ENCODE peak calls at places on chromosomes 1 and 21, in eight cellular contexts. M, N, D, U, L, B, R and Y are unnamed samples.

GRCh38 chr1:114122891-114123621 is 30.6 kb downstream of the SYT6 start:
- DNase-seq in M (no peak), N (no peak), D (peak), U (peak), L (peak), B (peak), R (peak), Y (no peak)

GRCh38 chr1:187476671-187477070 is 647.9 kb downstream of the PLA2G4A start:
- DNase-seq in M (peak), N (no peak), D (no peak), U (no peak), L (peak), B (no peak), R (peak), Y (no peak)

GRCh38 chr1:25467193-25467592 is 36.5 kb downstream of the MACO1 start:
- DNase-seq in M (no peak), N (no peak), D (no peak), U (no peak), L (no peak), B (no peak), R (no peak), Y (no peak)

GRCh38 chr1:209755926-209756607 is at the start of gene TRAF3IP3:
- DNase-seq in M (no peak), N (peak), D (peak), U (no peak), L (no peak), B (no peak), R (no peak), Y (no peak)

GRCh38 chr1:35929730-35930592 is 944 bp upstream of the AGO3 start:
- DNase-seq in M (no peak), N (peak), D (peak), U (no peak), L (peak), B (peak), R (peak), Y (no peak)

GRCh38 chr21:44918107-44918470 is 2.6 kb downstream of the ITGB2 start:
- DNase-seq in M (no peak), N (no peak), D (no peak), U (no peak), L (no peak), B (no peak), R (no peak), Y (no peak)

GRCh38 chr1:33120436-33121231 is 39.7 kb downstream of the AZIN2 start:
- DNase-seq in M (no peak), N (no peak), D (no peak), U (no peak), L (no peak), B (no peak), R (no peak), Y (no peak)

GRCh38 chr1:27522148-27522859 is 32.3 kb upstream of the WASF2 start:
- DNase-seq in M (no peak), N (no peak), D (no peak), U (no peak), L (no peak), B (no peak), R (no peak), Y (no peak)

GRCh38 chr1:169699769-169700168 is 11.7 kb downstream of the SELL start:
- DNase-seq in M (no peak), N (no peak), D (no peak), U (no peak), L (no peak), B (no peak), R (no peak), Y (no peak)

DNA sequence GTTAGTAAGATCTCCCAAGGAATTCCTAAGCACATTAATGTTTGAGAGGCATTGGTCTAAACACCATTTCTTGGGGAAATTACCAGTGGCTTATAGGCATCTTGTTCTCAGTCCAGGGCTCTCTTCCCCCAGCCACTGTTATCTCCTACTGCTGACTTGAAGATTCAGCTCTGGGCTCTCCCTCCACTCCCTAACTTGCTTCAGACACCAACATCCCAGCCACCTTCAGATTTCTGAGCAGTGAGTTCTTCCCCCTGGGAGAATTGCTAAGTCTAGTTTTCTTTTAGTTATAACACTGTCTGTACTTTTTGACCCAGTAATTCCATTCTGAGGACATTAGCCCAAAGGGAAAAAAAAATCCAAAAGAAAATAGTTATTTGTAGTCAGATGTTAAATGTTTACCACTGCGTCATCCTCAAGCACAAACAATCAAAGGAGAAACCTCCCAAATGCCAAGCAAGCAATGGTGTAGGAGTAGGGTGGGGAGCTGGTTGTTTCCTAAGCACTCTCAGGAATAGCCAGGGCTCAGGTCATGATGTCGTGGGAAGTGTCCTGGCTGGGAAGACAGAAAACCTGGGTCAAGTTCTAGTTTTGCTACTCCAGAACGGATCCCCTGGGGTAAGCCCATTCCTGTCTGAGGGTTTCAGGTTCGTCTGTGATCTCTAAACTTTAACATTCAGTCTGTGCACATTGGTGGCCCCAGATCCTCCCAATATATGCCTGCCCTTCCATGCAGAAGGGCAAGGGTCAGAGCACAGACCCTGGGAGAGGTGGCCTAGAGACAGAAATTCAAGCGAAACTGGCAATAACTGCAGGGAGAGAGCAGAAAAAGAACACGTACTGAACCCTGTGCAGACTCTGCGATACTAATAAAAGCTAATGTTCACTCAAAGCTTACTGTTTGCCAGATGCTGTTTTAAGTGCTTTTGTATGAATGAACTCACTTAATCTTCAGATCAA is 191.1 kb upstream of the FGGY start:
- DNase-seq in M (no peak), N (no peak), D (no peak), U (no peak), L (peak), B (no peak), R (no peak), Y (peak)
- H3K4me3 ChIP-seq in M (no peak), N (no peak), D (no peak), U (no peak), L (no peak), B (no peak), R (no peak), Y (no peak)

DNA sequence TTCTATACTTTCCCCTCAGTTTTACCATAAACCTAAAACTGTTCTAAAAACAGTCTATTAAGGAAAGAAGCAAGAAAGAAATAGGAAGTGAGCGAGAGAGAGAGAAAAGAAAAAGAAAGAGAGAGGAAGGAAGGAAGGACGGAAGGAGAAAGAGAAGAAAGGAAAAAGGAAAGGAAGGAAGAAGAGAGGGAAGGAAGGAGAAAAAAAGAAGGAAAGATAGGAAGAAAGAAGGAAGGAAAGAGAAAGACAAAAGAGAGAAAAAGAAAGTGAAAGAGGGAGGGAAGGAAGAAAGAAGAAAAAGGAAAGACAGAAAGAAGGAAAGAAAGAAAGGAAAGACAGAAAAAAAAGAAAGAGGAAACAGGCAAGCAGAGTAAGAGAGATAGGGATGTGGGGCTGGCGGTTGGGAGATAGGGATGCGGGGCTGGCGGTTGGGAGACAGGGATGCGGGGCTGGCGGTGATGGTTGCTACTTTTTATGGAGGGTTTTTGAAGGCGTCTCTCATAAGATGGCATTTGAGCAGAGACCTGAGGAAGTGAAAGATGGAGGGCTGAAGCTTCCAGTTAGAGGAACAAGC is 70.4 kb upstream of the IRF2BP2 start:
- DNase-seq in M (no peak), N (no peak), D (no peak), U (no peak), L (no peak), B (no peak), R (no peak), Y (no peak)
- H3K4me3 ChIP-seq in M (no peak), N (no peak), D (no peak), U (no peak), L (no peak), B (no peak), R (no peak), Y (no peak)

GRCh38 chr1:154967331-154967950 is 3.1 kb downstream of the SHC1 start:
- DNase-seq in M (no peak), N (no peak), D (no peak), U (no peak), L (no peak), B (no peak), R (no peak), Y (no peak)

GRCh38 chr1:154970631-154971340 is at the start of gene SHC1:
- DNase-seq in M (peak), N (peak), D (peak), U (no peak), L (peak), B (peak), R (peak), Y (peak)

GRCh38 chr1:154968731-154969130 is 1.8 kb downstream of the SHC1 start:
- DNase-seq in M (no peak), N (no peak), D (no peak), U (no peak), L (no peak), B (no peak), R (no peak), Y (no peak)

GRCh38 chr1:154969741-154970452 is 650 bp downstream of the SHC1 start:
- DNase-seq in M (no peak), N (no peak), D (no peak), U (no peak), L (no peak), B (no peak), R (peak), Y (no peak)

GRCh38 chr1:154969246-154969645 is 1.3 kb downstream of the SHC1 start:
- DNase-seq in M (no peak), N (no peak), D (no peak), U (no peak), L (no peak), B (no peak), R (no peak), Y (no peak)
- H3K4me3 ChIP-seq in M (peak), N (no peak), D (no peak), U (peak), L (peak), B (peak), R (peak), Y (peak)

GRCh38 chr1:23480187-23481025 is 3.6 kb downstream of the ASAP3 start:
- DNase-seq in M (no peak), N (no peak), D (no peak), U (no peak), L (no peak), B (no peak), R (no peak), Y (no peak)
- H3K4me3 ChIP-seq in M (no peak), N (no peak), D (no peak), U (no peak), L (no peak), B (no peak), R (no peak), Y (no peak)

GRCh38 chr1:66373072-66373685 is 160.8 kb upstream of the SGIP1 start:
- DNase-seq in M (no peak), N (no peak), D (peak), U (no peak), L (no peak), B (no peak), R (no peak), Y (no peak)
- H3K4me3 ChIP-seq in M (no peak), N (no peak), D (no peak), U (no peak), L (no peak), B (no peak), R (no peak), Y (no peak)

DNA sequence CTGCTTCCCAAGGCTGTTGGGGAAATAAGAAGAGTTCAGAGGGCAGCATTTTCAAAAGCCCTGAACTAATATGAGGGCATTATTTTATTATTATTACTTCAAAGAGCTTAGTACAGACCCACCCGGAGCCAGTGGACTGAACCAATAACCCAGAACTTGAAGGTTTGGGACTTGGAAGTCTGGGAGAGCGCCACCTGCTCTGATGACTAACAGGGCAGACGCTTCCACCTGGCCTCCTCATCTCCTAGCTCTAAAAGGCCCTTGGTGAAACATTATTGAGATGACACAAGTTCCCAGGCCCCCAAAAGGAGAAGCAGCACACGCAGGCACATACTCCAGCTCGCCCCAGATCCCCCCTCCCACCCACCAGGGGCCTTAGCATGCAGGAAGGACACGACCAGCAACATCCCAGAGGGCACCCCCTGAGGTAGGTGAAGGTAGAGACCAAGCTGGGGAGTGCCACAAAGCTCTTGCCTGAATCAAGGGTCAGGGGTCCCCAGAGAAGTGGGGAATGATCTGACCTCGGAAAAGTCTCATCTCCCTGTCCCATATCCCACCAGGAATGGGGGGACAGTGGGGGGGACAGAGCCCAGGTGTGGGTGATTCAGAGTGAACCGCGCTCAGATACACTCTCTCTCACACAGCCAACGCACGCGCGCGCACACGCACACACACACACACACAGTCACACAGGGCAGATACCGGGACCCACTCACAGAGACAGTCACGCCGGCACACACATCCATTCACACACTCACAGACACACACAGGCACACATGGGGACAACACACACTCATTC is 1.2 kb downstream of the DLGAP3 start:
- DNase-seq in M (no peak), N (no peak), D (no peak), U (no peak), L (no peak), B (no peak), R (no peak), Y (no peak)
- H3K4me3 ChIP-seq in M (no peak), N (no peak), D (no peak), U (no peak), L (no peak), B (no peak), R (no peak), Y (no peak)